ENCODE peak calls at places on chromosomes 5 and 9, in seven cellular contexts. Q is ACHN; D is A549; E is stimulated activated CD8-positive, alpha-beta memory T cell treated with anti-CD3 and anti-CD28 coated beads, Interleukin-12 subunit alpha, Interleukin-12 subunit beta, amount 100 ng/mL, for 1 hour; J is heart right ventricle; V is neural progenitor cell; F is GDM1. Z is an unnamed sample.
A peak's percentile ranks its signal among the peaks of the same experiment; 100 is the strongest.

GRCh38 chr9:113910036-113910639 is 34.0 kb downstream of the ZNF618 start:
- DNase-seq in Q (no peak), D (no peak), E (no peak), J (no peak), V (no peak), F (no peak), Z (no peak)

GRCh38 chr5:147384346-147385193 is 125.3 kb downstream of the DPYSL3 start:
- DNase-seq in Q (no peak), D (no peak), E (no peak), J (no peak), V (peak; percentile 46), F (no peak), Z (peak; percentile 62)

GRCh38 chr9:127277099-127277498 is 12.5 kb downstream of the GARNL3 start:
- DNase-seq in Q (no peak), D (no peak), E (no peak), J (no peak), V (no peak), F (no peak), Z (no peak)

GRCh38 chr5:21391506-21391905 is 1403.5 kb upstream of the CDH18 start:
- DNase-seq in Q (no peak), D (no peak), E (no peak), J (no peak), V (no peak), F (no peak), Z (no peak)

GRCh38 chr9:80326105-80326504 is 754.3 kb downstream of the TLE4 start:
- DNase-seq in Q (no peak), D (no peak), E (no peak), J (no peak), V (no peak), F (no peak), Z (no peak)

GRCh38 chr9:83062011-83062652 is 810 bp downstream of the RASEF start:
- DNase-seq in Q (peak; percentile 71), D (peak; percentile 61), E (no peak), J (no peak), V (peak; percentile 37), F (no peak), Z (no peak)

GRCh38 chr9:137618105-137619067 is at the start of gene EHMT1:
- DNase-seq in Q (peak; percentile 80), D (peak; percentile 84), E (peak; percentile 83), J (peak; percentile 91), V (peak; percentile 96), F (peak; percentile 88), Z (peak; percentile 78)

GRCh38 chr9:108671156-108671555 is 184.6 kb downstream of the ACTL7B start:
- DNase-seq in Q (no peak), D (peak; percentile 45), E (no peak), J (no peak), V (peak; percentile 53), F (no peak), Z (no peak)

GRCh38 chr5:168317521-168318147 is 26.2 kb downstream of the WWC1 start:
- DNase-seq in Q (peak; percentile 91), D (peak; percentile 98), E (no peak), J (no peak), V (peak; percentile 35), F (no peak), Z (peak; percentile 61)

GRCh38 chr5:147613359-147613758 is 103.5 kb upstream of the DPYSL3 start:
- DNase-seq in Q (no peak), D (no peak), E (no peak), J (no peak), V (no peak), F (no peak), Z (no peak)

GRCh38 chr5:154631141-154631540 is 124.0 kb upstream of the LARP1 start:
- DNase-seq in Q (no peak), D (no peak), E (no peak), J (no peak), V (no peak), F (no peak), Z (no peak)

GRCh38 chr9:87445646-87446045 is 52.0 kb upstream of the DAPK1 start:
- DNase-seq in Q (no peak), D (peak; percentile 53), E (no peak), J (no peak), V (peak; percentile 55), F (peak; percentile 4), Z (peak; percentile 23)

GRCh38 chr5:168770036-168770498 is 190.9 kb upstream of the PANK3 start:
- DNase-seq in Q (no peak), D (no peak), E (no peak), J (no peak), V (peak; percentile 10), F (no peak), Z (no peak)

GRCh38 chr9:99474186-99474585 is 252.1 kb downstream of the SEC61B start:
- DNase-seq in Q (no peak), D (no peak), E (no peak), J (no peak), V (no peak), F (no peak), Z (no peak)

GRCh38 chr5:160353379-160353778 is 17.0 kb downstream of the C1QTNF2 start:
- DNase-seq in Q (no peak), D (no peak), E (no peak), J (no peak), V (no peak), F (no peak), Z (no peak)

GRCh38 chr5:170426149-170426767 is 37.1 kb upstream of the KCNMB1 start:
- DNase-seq in Q (no peak), D (no peak), E (no peak), J (no peak), V (no peak), F (no peak), Z (no peak)

GRCh38 chr9:5582835-5583195 is 46.1 kb upstream of the RIC1 start:
- DNase-seq in Q (peak; percentile 68), D (no peak), E (no peak), J (no peak), V (no peak), F (no peak), Z (no peak)

GRCh38 chr5:175894805-175895204 is 23.4 kb downstream of the CPLX2 start:
- DNase-seq in Q (no peak), D (no peak), E (no peak), J (no peak), V (no peak), F (no peak), Z (no peak)

GRCh38 chr5:138724470-138725146 is 28.6 kb upstream of the CTNNA1 start:
- DNase-seq in Q (no peak), D (no peak), E (no peak), J (peak; percentile 44), V (no peak), F (no peak), Z (no peak)

GRCh38 chr9:70412678-70413426 is 1.6 kb downstream of the KLF9 start:
- DNase-seq in Q (peak; percentile 47), D (peak; percentile 28), E (no peak), J (peak; percentile 94), V (peak; percentile 52), F (no peak), Z (peak; percentile 14)

GRCh38 chr5:112977440-112977861 is 853 bp downstream of the DCP2 start:
- DNase-seq in Q (peak; percentile 24), D (no peak), E (no peak), J (no peak), V (no peak), F (no peak), Z (no peak)

GRCh38 chr5:103375863-103376591 is 117.5 kb downstream of the MACIR start:
- DNase-seq in Q (no peak), D (no peak), E (no peak), J (no peak), V (no peak), F (no peak), Z (no peak)

GRCh38 chr9:12884736-12885395 is 110.0 kb downstream of the LURAP1L start:
- DNase-seq in Q (peak; percentile 62), D (peak; percentile 86), E (no peak), J (no peak), V (peak; percentile 20), F (no peak), Z (no peak)

Z was measured in WERI-Rb-1.